ENCODE peak calls at places on chromosomes 1 and 21, in five cellular contexts. C is stimulated activated CD8-positive, alpha-beta memory T cell treated with anti-CD3 and anti-CD28 coated beads, Interleukin-4, amount 100 ng/mL, for 1 hour; Q is activated CD8-positive, alpha-beta memory T cell treated with anti-CD3 and anti-CD28 coated beads for 4 hours; K is activated CD4-positive, alpha-beta T cell treated with anti-CD3 and anti-CD28 coated beads for 24 hours; P is AG09319. J is an unnamed sample.
A peak's percentile ranks its signal among the peaks of the same experiment; 100 is the strongest.

GRCh38 chr1:7322283-7322785 is 448.8 kb upstream of the VAMP3 start:
- DNase-seq in Q (no peak), C (no peak), P (no peak), K (no peak), J (no peak)

GRCh38 chr1:170856455-170856854 is 78.9 kb upstream of the MROH9 start:
- DNase-seq in K (no peak), C (no peak), Q (no peak), P (no peak), J (no peak)

GRCh38 chr1:54353959-54354358 is 52.2 kb downstream of the SSBP3 start:
- DNase-seq in K (no peak), Q (no peak), P (no peak), C (no peak), J (no peak)

GRCh38 chr1:47023268-47024137 is at the start of gene CYP4X1:
- DNase-seq in C (no peak), Q (no peak), K (no peak), P (no peak), J (no peak)

GRCh38 chr21:46552274-46552673 is 52.6 kb downstream of the S100B start:
- DNase-seq in Q (no peak), K (no peak), C (no peak), P (no peak), J (no peak)

GRCh38 chr1:192809286-192810252 is 730 bp downstream of the RGS2 start:
- DNase-seq in Q (no peak), P (no peak), C (peak; percentile 12), K (peak; percentile 18), J (peak; percentile 49)

GRCh38 chr1:174134000-174134659 is 25.2 kb upstream of the RABGAP1L start:
- DNase-seq in P (no peak), Q (no peak), K (no peak), C (no peak), J (no peak)

GRCh38 chr1:220326578-220326977 is 54.3 kb upstream of the RAB3GAP2 start:
- DNase-seq in K (no peak), P (no peak), C (no peak), Q (no peak), J (no peak)

GRCh38 chr1:210573141-210573540 is 244.4 kb downstream of the HHAT start:
- DNase-seq in C (no peak), P (no peak), K (no peak), Q (no peak), J (no peak)

GRCh38 chr1:119316870-119317416 is 51.6 kb upstream of the HAO2 start:
- DNase-seq in C (no peak), K (no peak), P (no peak), Q (no peak), J (no peak)

GRCh38 chr1:220885971-220886370 is 6.7 kb downstream of the HLX start:
- DNase-seq in Q (no peak), C (no peak), P (no peak), K (no peak), J (no peak)